ENCODE peak calls at places on chromosome 7, in ten cellular contexts. H, B, I, S, R, Q, J, D, T and C are unnamed samples.

GRCh38 chr7:55573526-55573925 is 1.2 kb upstream of the VOPP1 start:
- DNase-seq in J (no peak), R (no peak), D (no peak), S (no peak), H (no peak), B (no peak), T (no peak), I (no peak), Q (no peak), C (no peak)

GRCh38 chr7:109062798-109063197 is 493.1 kb downstream of the DNAJB9 start:
- DNase-seq in H (no peak), S (no peak), Q (no peak), I (no peak), D (no peak), R (no peak), B (no peak), T (no peak), J (no peak), C (no peak)

GRCh38 chr7:114345494-114345893 is 69.1 kb upstream of the FOXP2 start:
- DNase-seq in T (no peak), I (no peak), B (no peak), J (no peak), Q (no peak), S (no peak), H (no peak), R (no peak), D (no peak), C (no peak)

GRCh38 chr7:106012935-106013439 is 49.9 kb downstream of the CDHR3 start:
- DNase-seq in Q (no peak), J (peak), B (no peak), R (no peak), S (no peak), I (no peak), T (no peak), H (peak), D (no peak), C (no peak)

GRCh38 chr7:112572669-112573301 is 92.0 kb downstream of the LSMEM1 start:
- DNase-seq in S (no peak), H (no peak), I (no peak), B (no peak), R (no peak), D (no peak), Q (peak), T (no peak), J (no peak), C (peak)

GRCh38 chr7:44489955-44490350 is 505 bp downstream of the NUDCD3 start:
- DNase-seq in R (peak), D (peak), I (no peak), T (no peak), J (no peak), B (peak), H (no peak), Q (no peak), S (peak), C (peak)

GRCh38 chr7:5624386-5625365 is 156.8 kb downstream of the RNF216 start:
- DNase-seq in D (no peak), R (no peak), S (no peak), J (no peak), Q (no peak), T (no peak), H (no peak), B (no peak), I (no peak), C (no peak)

GRCh38 chr7:47776335-47776734 is 171.9 kb downstream of the PKD1L1 start:
- DNase-seq in R (no peak), I (no peak), S (no peak), Q (no peak), J (no peak), D (no peak), H (no peak), T (no peak), B (no peak), C (no peak)

GRCh38 chr7:146709628-146710027 is 593.0 kb downstream of the CNTNAP2 start:
- DNase-seq in I (no peak), B (no peak), T (no peak), J (no peak), S (no peak), H (no peak), R (no peak), Q (no peak), D (no peak), C (no peak)

GRCh38 chr7:79159040-79159664 is 294.3 kb downstream of the MAGI2 start:
- DNase-seq in H (no peak), T (no peak), R (no peak), S (no peak), Q (no peak), I (no peak), J (no peak), B (no peak), D (no peak), C (no peak)

GRCh38 chr7:130853503-130854279 is 119.7 kb upstream of the KLF14 start:
- DNase-seq in I (no peak), B (no peak), R (no peak), J (no peak), S (no peak), H (no peak), Q (no peak), D (no peak), T (no peak), C (no peak)

GRCh38 chr7:150755473-150756099 is 18.4 kb downstream of the GIMAP5 start:
- DNase-seq in T (no peak), B (no peak), R (no peak), I (no peak), Q (no peak), S (no peak), J (no peak), H (no peak), D (no peak), C (no peak)

GRCh38 chr7:150388709-150389531 is 9.8 kb downstream of the ZNF775 start:
- DNase-seq in T (no peak), I (no peak), Q (no peak), B (peak), D (no peak), R (peak), S (no peak), J (no peak), H (peak), C (no peak)

GRCh38 chr7:105024734-105025133 is 10.7 kb downstream of the KMT2E start:
- DNase-seq in Q (no peak), T (no peak), J (peak), R (no peak), H (no peak), D (no peak), I (no peak), B (no peak), S (no peak), C (no peak)

GRCh38 chr7:107232568-107233090 is 63.8 kb downstream of the HBP1 start:
- DNase-seq in D (no peak), J (no peak), B (no peak), I (peak), S (no peak), Q (no peak), H (no peak), T (no peak), R (no peak), C (no peak)

GRCh38 chr7:146172112-146172511 is 55.5 kb downstream of the CNTNAP2 start:
- DNase-seq in I (no peak), T (no peak), J (no peak), Q (no peak), D (no peak), B (no peak), R (no peak), H (no peak), S (no peak), C (no peak)

GRCh38 chr7:142025896-142026295 is 30.2 kb downstream of the MGAM start:
- DNase-seq in D (no peak), R (no peak), Q (no peak), I (no peak), J (no peak), T (no peak), S (no peak), H (no peak), B (no peak), C (no peak)

GRCh38 chr7:34675749-34676374 is 17.8 kb downstream of the NPSR1 start:
- DNase-seq in B (no peak), H (peak), D (peak), I (no peak), J (no peak), R (no peak), S (no peak), Q (peak), T (peak), C (no peak)

GRCh38 chr7:39252916-39253315 is 275.2 kb downstream of the POU6F2 start:
- DNase-seq in H (peak), Q (no peak), T (no peak), J (no peak), I (peak), B (no peak), D (no peak), R (no peak), S (no peak), C (no peak)

GRCh38 chr7:107933386-107934013 is 42.5 kb downstream of the DLD start:
- DNase-seq in I (no peak), D (no peak), B (no peak), J (no peak), R (no peak), Q (no peak), H (no peak), S (no peak), T (no peak), C (no peak)

GRCh38 chr7:1099154-1099542 is 11.2 kb downstream of the GPER1 start:
- DNase-seq in D (no peak), T (no peak), S (no peak), H (no peak), B (no peak), R (no peak), I (no peak), J (no peak), Q (no peak), C (no peak)

GRCh38 chr7:48165157-48165556 is 6.1 kb upstream of the ABCA13 start:
- DNase-seq in S (no peak), Q (no peak), I (no peak), R (no peak), D (no peak), H (no peak), T (no peak), J (no peak), B (no peak), C (no peak)

GRCh38 chr7:95886501-95887090 is 114.2 kb downstream of the DYNC1I1 start:
- DNase-seq in D (no peak), I (peak), J (no peak), B (no peak), Q (peak), H (no peak), R (no peak), T (no peak), S (no peak), C (no peak)

GRCh38 chr7:141193066-141193465 is 119.2 kb downstream of the TMEM178B start:
- DNase-seq in B (no peak), D (no peak), I (no peak), R (no peak), H (no peak), S (no peak), T (no peak), Q (no peak), J (no peak), C (no peak)

GRCh38 chr7:142853739-142854504 is 954 bp upstream of the EPHB6 start:
- DNase-seq in S (peak), B (peak), I (peak), Q (peak), T (peak), J (peak), D (peak), R (peak), H (peak), C (peak)